ENCODE peak calls at places on chromosomes 1 and 21, in five cellular contexts. Q is HCT116, G is H1, H is GM12878, P is K562. D is an unnamed sample.

GRCh38 chr1:212601524-212601923 is 7.0 kb upstream of the ATF3 start:
- DNase-seq in H (no peak), Q (no peak), P (no peak), G (no peak), D (no peak)

GRCh38 chr1:186828612-186829542 is at the start of gene PLA2G4A:
- DNase-seq in P (no peak), H (no peak), Q (peak; percentile 64), G (no peak), D (peak; percentile 23)

GRCh38 chr1:21378705-21379494 is 61.0 kb upstream of the NBPF3 start:
- DNase-seq in G (no peak), Q (no peak), P (peak; percentile 31), H (no peak), D (no peak)

GRCh38 chr1:65343286-65343685 is 33.9 kb downstream of the DNAJC6 start:
- DNase-seq in H (no peak), Q (no peak), G (no peak), P (no peak), D (no peak)

GRCh38 chr21:36120304-36120902 is 14.5 kb upstream of the CBR3 start:
- DNase-seq in H (no peak), G (no peak), Q (no peak), P (no peak), D (no peak)

GRCh38 chr1:64494659-64495058 is 24.7 kb downstream of the CACHD1 start:
- DNase-seq in G (no peak), H (no peak), P (no peak), Q (no peak), D (no peak)

GRCh38 chr21:38831526-38832467 is 26.1 kb downstream of the ETS2 start:
- DNase-seq in G (no peak), Q (peak; percentile 35), H (peak; percentile 40), P (peak; percentile 52), D (no peak)

GRCh38 chr1:78101514-78101913 is 55.7 kb downstream of the GIPC2 start:
- DNase-seq in H (no peak), Q (peak; percentile 82), P (no peak), G (no peak), D (no peak)

GRCh38 chr1:172761581-172762025 is 102.7 kb downstream of the FASLG start:
- DNase-seq in Q (no peak), P (no peak), G (no peak), H (no peak), D (no peak)

GRCh38 chr1:180912211-180912800 is 391 bp upstream of the KIAA1614 start:
- DNase-seq in G (no peak), P (no peak), Q (no peak), H (no peak), D (no peak)

GRCh38 chr1:242017580-242018233 is 18.8 kb upstream of the MAP1LC3C start:
- DNase-seq in H (no peak), G (no peak), Q (peak; percentile 41), P (peak; percentile 80), D (peak; percentile 48)

GRCh38 chr1:63322944-63323865 is 838 bp downstream of the FOXD3 start:
- DNase-seq in Q (no peak), H (no peak), P (no peak), G (no peak), D (no peak)

GRCh38 chr1:244231572-244232315 is 180.7 kb downstream of the ZBTB18 start:
- DNase-seq in G (no peak), Q (no peak), P (no peak), H (no peak), D (peak; percentile 23)

GRCh38 chr1:3032371-3032862 is 11.2 kb downstream of the ACTRT2 start:
- DNase-seq in P (no peak), H (no peak), Q (no peak), G (no peak), D (no peak)

GRCh38 chr1:244150071-244150470 is 99.0 kb downstream of the ZBTB18 start:
- DNase-seq in P (no peak), Q (no peak), H (no peak), G (no peak), D (no peak)

GRCh38 chr1:55640708-55641473 is 425.7 kb upstream of the USP24 start:
- DNase-seq in Q (no peak), H (peak; percentile 2), G (no peak), P (peak; percentile 17), D (peak; percentile 43)

GRCh38 chr1:52162947-52163346 is 21.1 kb downstream of the ZFYVE9 start:
- DNase-seq in H (no peak), Q (no peak), P (no peak), G (no peak), D (no peak)

GRCh38 chr21:46118871-46119564 is 21.1 kb downstream of the COL6A2 start:
- DNase-seq in H (no peak), G (no peak), P (no peak), Q (no peak), D (no peak)

GRCh38 chr1:246989901-246990300 is 18.0 kb downstream of the ZNF695 start:
- DNase-seq in Q (no peak), H (no peak), G (no peak), P (no peak), D (no peak)

GRCh38 chr1:171841050-171841910 is at the start of gene DNM3:
- DNase-seq in H (no peak), Q (peak; percentile 35), G (peak; percentile 57), P (peak; percentile 96), D (no peak)

GRCh38 chr1:180098242-180098995 is 56.2 kb upstream of the QSOX1 start:
- DNase-seq in G (no peak), Q (no peak), P (no peak), H (no peak), D (no peak)

DNA sequence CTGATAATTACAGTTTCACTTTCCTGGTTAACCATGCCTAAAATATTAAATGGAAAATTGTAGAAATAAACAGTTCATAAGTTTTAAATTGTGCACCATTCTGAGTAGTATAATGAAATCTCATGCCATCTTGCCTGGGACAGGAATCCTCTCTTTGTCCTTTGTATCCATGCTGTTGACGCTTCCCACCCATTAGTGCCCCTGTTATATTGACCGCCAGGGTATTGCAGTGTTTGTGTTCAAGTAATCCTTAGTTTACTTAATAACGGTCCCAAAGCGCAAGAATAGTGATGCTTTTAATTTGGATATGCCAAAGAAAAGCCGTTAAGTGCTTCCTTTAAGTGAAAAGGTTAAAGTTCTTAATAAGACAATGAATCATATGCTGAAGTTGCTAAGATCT is 41.7 kb downstream of the RPRD2 start:
- DNase-seq in Q (no peak), H (no peak), P (no peak), G (no peak), D (no peak)
- TF ChIP-seq JUND in Q (no peak), H (no peak), P (no peak), G (no peak), D (no peak)

DNA sequence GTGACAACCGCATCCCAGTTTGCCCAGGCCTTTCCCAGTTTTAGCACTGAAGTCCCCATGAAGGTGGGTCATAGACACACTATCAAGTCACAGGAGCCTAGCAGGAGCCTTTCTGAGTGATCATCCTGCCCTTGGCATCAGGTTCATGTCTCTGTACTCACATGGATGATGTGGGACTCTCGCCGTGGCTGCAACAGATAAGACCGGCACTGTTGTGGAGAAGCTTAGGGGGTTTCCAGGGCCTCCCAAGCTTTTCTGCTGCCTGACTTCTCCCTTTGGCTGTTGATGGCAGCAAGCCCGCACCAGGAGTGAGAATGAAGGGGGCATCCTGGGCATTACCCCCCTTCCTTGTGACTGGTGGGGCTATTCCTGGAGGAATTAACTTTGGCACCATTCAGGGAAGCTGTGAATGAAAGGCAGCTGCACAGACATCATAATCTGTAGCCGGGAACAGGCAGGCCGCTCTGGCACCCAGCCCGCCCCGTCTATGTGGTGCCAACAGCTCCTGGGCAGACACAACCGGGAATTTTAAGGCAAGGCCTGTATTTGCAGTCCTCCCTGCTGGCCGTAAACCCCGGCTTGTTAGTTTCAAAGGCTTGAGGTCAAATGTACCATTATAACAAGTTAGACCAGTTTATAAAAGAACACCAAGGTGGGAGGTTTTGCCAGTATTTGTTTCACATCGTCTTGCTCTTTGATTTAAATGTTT is 148.7 kb downstream of the HUNK start:
- DNase-seq in H (no peak), Q (no peak), P (no peak), G (no peak), D (peak; percentile 72)
- TF ChIP-seq JUND in H (no peak), Q (no peak), P (no peak), G (no peak), D (no peak)

DNA sequence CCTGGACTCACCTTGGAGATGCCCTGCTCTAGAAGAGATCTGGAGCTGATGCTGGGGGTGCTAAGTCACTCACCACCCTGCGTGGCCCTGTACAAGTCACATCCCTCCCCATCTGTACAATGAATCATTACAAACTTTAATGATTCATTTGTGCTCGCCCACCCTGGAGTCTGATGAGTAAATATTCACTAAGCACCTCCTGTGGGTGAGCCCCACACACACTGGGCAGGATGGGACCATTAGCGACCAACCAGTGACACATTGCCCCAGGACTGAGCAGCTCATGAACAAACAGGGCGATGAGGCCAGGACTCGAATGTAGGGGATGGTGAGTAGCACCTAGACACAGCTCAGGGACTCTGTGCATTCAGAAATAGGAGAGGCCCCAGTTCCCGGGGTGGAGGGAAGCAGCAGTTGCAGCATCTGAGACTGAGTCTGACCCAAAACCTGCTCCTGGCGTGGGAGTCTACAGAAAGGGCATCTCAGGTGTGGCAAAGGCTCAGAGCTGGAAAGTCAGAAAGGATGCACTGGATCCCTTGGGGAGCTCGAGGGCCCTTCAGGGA is 18.1 kb upstream of the PDZK1IP1 start:
- DNase-seq in P (no peak), Q (no peak), H (no peak), G (no peak), D (no peak)
- TF ChIP-seq JUND in P (no peak), Q (no peak), H (no peak), G (no peak), D (no peak)

DNA sequence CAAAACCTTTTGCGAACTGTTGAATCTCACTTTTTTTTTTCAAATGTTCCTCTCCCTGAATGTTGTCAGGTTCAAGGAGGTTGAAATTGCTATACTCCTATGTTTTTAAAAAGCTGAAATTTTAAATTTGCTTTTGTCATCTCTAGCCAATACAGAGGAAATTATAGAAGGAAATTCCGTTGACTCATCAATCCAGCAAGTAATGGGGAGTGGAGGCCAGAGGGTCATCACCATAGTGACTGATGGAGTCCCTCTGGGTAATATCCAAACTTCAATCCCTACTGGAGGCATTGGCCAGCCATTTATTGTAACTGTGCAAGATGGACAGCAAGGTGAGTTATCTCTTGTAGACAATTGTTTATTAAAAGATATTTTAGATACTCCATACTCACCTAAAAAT is 36.3 kb downstream of the GABPB2 start:
- DNase-seq in G (no peak), H (no peak), P (no peak), Q (no peak), D (no peak)
- TF ChIP-seq JUND in G (no peak), H (no peak), P (no peak), Q (no peak), D (no peak)

GRCh38 chr1:79190074-79190473 is 183.5 kb upstream of the ADGRL4 start:
- DNase-seq in H (peak; percentile 16), G (no peak), P (no peak), Q (no peak), D (peak; percentile 14)
- TF ChIP-seq JUND in H (no peak), G (no peak), P (no peak), Q (no peak), D (no peak)

DNA sequence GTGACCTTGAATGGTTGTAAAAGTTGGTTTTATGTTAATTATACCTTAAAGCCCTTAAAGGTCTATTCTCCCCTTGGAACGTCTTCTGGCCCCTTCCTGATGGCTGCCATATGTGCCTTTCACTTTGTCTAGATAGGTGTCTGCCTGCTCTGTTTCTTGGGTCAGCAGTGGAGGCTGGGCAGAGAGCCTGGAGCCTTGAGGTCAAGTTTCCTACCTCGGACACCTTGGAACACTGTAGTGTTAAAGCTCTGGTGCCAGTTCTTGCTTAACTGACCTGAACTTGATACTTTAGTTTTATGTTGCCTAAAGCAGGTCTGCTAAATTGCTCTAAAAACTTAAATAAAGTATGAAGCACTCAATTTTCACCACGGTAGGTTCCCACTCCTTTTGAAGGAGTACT is 86.5 kb downstream of the CDC14A start:
- DNase-seq in P (no peak), G (no peak), H (no peak), Q (no peak), D (no peak)
- TF ChIP-seq JUND in P (no peak), G (no peak), H (no peak), Q (no peak), D (no peak)

D was measured in T47D.